ENCODE peak calls at places on chromosomes 16 and 17, in ten cellular contexts. One of them, this sample, is unnamed.

GRCh38 chr17:12959441-12959840 is 58.4 kb downstream of the ELAC2 start:
- DNase-seq in tibial artery: no peak
- DNase-seq in progenitor cell of endocrine pancreas: no peak
- DNase-seq in astrocyte of the spinal cord: peak; percentile 32
- DNase-seq in RWPE2: no peak
- DNase-seq in A549: no peak
- DNase-seq in GM23338: no peak
- DNase-seq in cardiac muscle cell: peak; percentile 45
- DNase-seq in heart left ventricle: no peak
- DNase-seq in choroid plexus epithelial cell: peak; percentile 34
- DNase-seq in this sample: no peak

GRCh38 chr17:34519286-34519685 is 60.1 kb upstream of the TMEM132E start:
- DNase-seq in RWPE2: no peak
- DNase-seq in choroid plexus epithelial cell: peak; percentile 2
- DNase-seq in A549: no peak
- DNase-seq in GM23338: peak; percentile 95
- DNase-seq in tibial artery: no peak
- DNase-seq in progenitor cell of endocrine pancreas: no peak
- DNase-seq in astrocyte of the spinal cord: no peak
- DNase-seq in cardiac muscle cell: peak; percentile 4
- DNase-seq in heart left ventricle: no peak
- DNase-seq in this sample: peak; percentile 11

GRCh38 chr17:69884361-69884760 is 190.7 kb upstream of the KCNJ16 start:
- DNase-seq in RWPE2: no peak
- DNase-seq in astrocyte of the spinal cord: no peak
- DNase-seq in A549: no peak
- DNase-seq in tibial artery: no peak
- DNase-seq in cardiac muscle cell: no peak
- DNase-seq in choroid plexus epithelial cell: peak; percentile 40
- DNase-seq in GM23338: no peak
- DNase-seq in progenitor cell of endocrine pancreas: no peak
- DNase-seq in heart left ventricle: no peak
- DNase-seq in this sample: no peak

GRCh38 chr16:22912654-22913053 is 98.7 kb downstream of the HS3ST2 start:
- DNase-seq in RWPE2: no peak
- DNase-seq in GM23338: peak; percentile 80
- DNase-seq in heart left ventricle: no peak
- DNase-seq in progenitor cell of endocrine pancreas: no peak
- DNase-seq in choroid plexus epithelial cell: no peak
- DNase-seq in astrocyte of the spinal cord: no peak
- DNase-seq in cardiac muscle cell: no peak
- DNase-seq in tibial artery: no peak
- DNase-seq in A549: no peak
- DNase-seq in this sample: no peak

GRCh38 chr16:75329933-75330332 is 78.5 kb upstream of the BCAR1 start:
- DNase-seq in RWPE2: no peak
- DNase-seq in A549: no peak
- DNase-seq in cardiac muscle cell: no peak
- DNase-seq in progenitor cell of endocrine pancreas: no peak
- DNase-seq in GM23338: no peak
- DNase-seq in choroid plexus epithelial cell: no peak
- DNase-seq in astrocyte of the spinal cord: no peak
- DNase-seq in heart left ventricle: no peak
- DNase-seq in tibial artery: no peak
- DNase-seq in this sample: no peak

GRCh38 chr17:17448076-17448475 is 28.7 kb upstream of the MED9 start:
- DNase-seq in progenitor cell of endocrine pancreas: no peak
- DNase-seq in heart left ventricle: no peak
- DNase-seq in RWPE2: no peak
- DNase-seq in GM23338: no peak
- DNase-seq in astrocyte of the spinal cord: no peak
- DNase-seq in choroid plexus epithelial cell: no peak
- DNase-seq in tibial artery: no peak
- DNase-seq in cardiac muscle cell: no peak
- DNase-seq in A549: no peak
- DNase-seq in this sample: no peak

GRCh38 chr17:19412984-19413383 is 2.0 kb downstream of the RNF112 start:
- DNase-seq in A549: no peak
- DNase-seq in cardiac muscle cell: no peak
- DNase-seq in progenitor cell of endocrine pancreas: no peak
- DNase-seq in tibial artery: no peak
- DNase-seq in astrocyte of the spinal cord: no peak
- DNase-seq in heart left ventricle: no peak
- DNase-seq in RWPE2: no peak
- DNase-seq in choroid plexus epithelial cell: no peak
- DNase-seq in GM23338: no peak
- DNase-seq in this sample: no peak

GRCh38 chr17:1710807-1711553 is 803 bp upstream of the TLCD2 start:
- DNase-seq in GM23338: peak; percentile 70
- DNase-seq in progenitor cell of endocrine pancreas: no peak
- DNase-seq in cardiac muscle cell: peak; percentile 49
- DNase-seq in heart left ventricle: no peak
- DNase-seq in tibial artery: no peak
- DNase-seq in choroid plexus epithelial cell: no peak
- DNase-seq in A549: no peak
- DNase-seq in RWPE2: no peak
- DNase-seq in astrocyte of the spinal cord: no peak
- DNase-seq in this sample: no peak

GRCh38 chr16:56682703-56683397 is 580 bp downstream of the MT1X start:
- DNase-seq in tibial artery: no peak
- DNase-seq in cardiac muscle cell: no peak
- DNase-seq in RWPE2: no peak
- DNase-seq in A549: no peak
- DNase-seq in progenitor cell of endocrine pancreas: no peak
- DNase-seq in GM23338: peak; percentile 37
- DNase-seq in choroid plexus epithelial cell: no peak
- DNase-seq in astrocyte of the spinal cord: no peak
- DNase-seq in heart left ventricle: no peak
- DNase-seq in this sample: no peak

GRCh38 chr16:1863681-1864460 is 8.1 kb downstream of the MEIOB start:
- DNase-seq in choroid plexus epithelial cell: peak; percentile 62
- DNase-seq in tibial artery: no peak
- DNase-seq in GM23338: peak; percentile 49
- DNase-seq in progenitor cell of endocrine pancreas: no peak
- DNase-seq in heart left ventricle: no peak
- DNase-seq in astrocyte of the spinal cord: peak; percentile 48
- DNase-seq in A549: no peak
- DNase-seq in RWPE2: no peak
- DNase-seq in cardiac muscle cell: peak; percentile 62
- DNase-seq in this sample: no peak

GRCh38 chr16:608019-608418 is 18.2 kb downstream of the RAB40C start:
- DNase-seq in GM23338: no peak
- DNase-seq in progenitor cell of endocrine pancreas: no peak
- DNase-seq in RWPE2: no peak
- DNase-seq in astrocyte of the spinal cord: no peak
- DNase-seq in A549: no peak
- DNase-seq in choroid plexus epithelial cell: no peak
- DNase-seq in tibial artery: no peak
- DNase-seq in cardiac muscle cell: no peak
- DNase-seq in heart left ventricle: no peak
- DNase-seq in this sample: no peak

GRCh38 chr17:67239597-67239996 is 5.4 kb downstream of the HELZ start:
- DNase-seq in GM23338: no peak
- DNase-seq in astrocyte of the spinal cord: peak; percentile 60
- DNase-seq in RWPE2: no peak
- DNase-seq in progenitor cell of endocrine pancreas: no peak
- DNase-seq in heart left ventricle: no peak
- DNase-seq in A549: no peak
- DNase-seq in tibial artery: no peak
- DNase-seq in cardiac muscle cell: peak; percentile 83
- DNase-seq in choroid plexus epithelial cell: peak; percentile 54
- DNase-seq in this sample: no peak

GRCh38 chr17:38617074-38617860 is 11.5 kb upstream of the SRCIN1 start:
- DNase-seq in cardiac muscle cell: no peak
- DNase-seq in heart left ventricle: no peak
- DNase-seq in choroid plexus epithelial cell: no peak
- DNase-seq in tibial artery: no peak
- DNase-seq in RWPE2: no peak
- DNase-seq in astrocyte of the spinal cord: no peak
- DNase-seq in A549: no peak
- DNase-seq in progenitor cell of endocrine pancreas: no peak
- DNase-seq in GM23338: peak; percentile 37
- DNase-seq in this sample: no peak

GRCh38 chr16:79158337-79158736 is 442.2 kb downstream of the MAF start:
- DNase-seq in tibial artery: no peak
- DNase-seq in choroid plexus epithelial cell: no peak
- DNase-seq in progenitor cell of endocrine pancreas: no peak
- DNase-seq in heart left ventricle: no peak
- DNase-seq in A549: no peak
- DNase-seq in RWPE2: no peak
- DNase-seq in astrocyte of the spinal cord: no peak
- DNase-seq in GM23338: peak; percentile 41
- DNase-seq in cardiac muscle cell: no peak
- DNase-seq in this sample: no peak

GRCh38 chr17:46152423-46152822 is 40.8 kb downstream of the KANSL1 start:
- DNase-seq in heart left ventricle: no peak
- DNase-seq in cardiac muscle cell: no peak
- DNase-seq in astrocyte of the spinal cord: no peak
- DNase-seq in progenitor cell of endocrine pancreas: no peak
- DNase-seq in choroid plexus epithelial cell: no peak
- DNase-seq in tibial artery: no peak
- DNase-seq in GM23338: no peak
- DNase-seq in A549: no peak
- DNase-seq in RWPE2: no peak
- DNase-seq in this sample: no peak

GRCh38 chr16:70496513-70496912 is 26.8 kb downstream of the COG4 start:
- DNase-seq in A549: no peak
- DNase-seq in astrocyte of the spinal cord: no peak
- DNase-seq in choroid plexus epithelial cell: no peak
- DNase-seq in heart left ventricle: no peak
- DNase-seq in cardiac muscle cell: no peak
- DNase-seq in progenitor cell of endocrine pancreas: no peak
- DNase-seq in GM23338: no peak
- DNase-seq in RWPE2: no peak
- DNase-seq in tibial artery: no peak
- DNase-seq in this sample: no peak

GRCh38 chr17:71269201-71269600 is 851.6 kb upstream of the SOX9 start:
- DNase-seq in astrocyte of the spinal cord: no peak
- DNase-seq in A549: no peak
- DNase-seq in cardiac muscle cell: no peak
- DNase-seq in choroid plexus epithelial cell: no peak
- DNase-seq in GM23338: no peak
- DNase-seq in RWPE2: no peak
- DNase-seq in heart left ventricle: no peak
- DNase-seq in tibial artery: no peak
- DNase-seq in progenitor cell of endocrine pancreas: no peak
- DNase-seq in this sample: no peak

GRCh38 chr17:71273451-71273850 is 847.4 kb upstream of the SOX9 start:
- DNase-seq in astrocyte of the spinal cord: no peak
- DNase-seq in heart left ventricle: no peak
- DNase-seq in tibial artery: no peak
- DNase-seq in progenitor cell of endocrine pancreas: no peak
- DNase-seq in cardiac muscle cell: no peak
- DNase-seq in GM23338: no peak
- DNase-seq in RWPE2: no peak
- DNase-seq in choroid plexus epithelial cell: no peak
- DNase-seq in A549: no peak
- DNase-seq in this sample: no peak

GRCh38 chr17:71267668-71268067 is 853.2 kb upstream of the SOX9 start:
- DNase-seq in tibial artery: no peak
- DNase-seq in heart left ventricle: no peak
- DNase-seq in choroid plexus epithelial cell: no peak
- DNase-seq in cardiac muscle cell: no peak
- DNase-seq in astrocyte of the spinal cord: no peak
- DNase-seq in RWPE2: no peak
- DNase-seq in GM23338: no peak
- DNase-seq in A549: no peak
- DNase-seq in progenitor cell of endocrine pancreas: no peak
- DNase-seq in this sample: no peak
- TF ChIP-seq CTCF in tibial artery: no peak
- TF ChIP-seq CTCF in heart left ventricle: no peak
- TF ChIP-seq CTCF in choroid plexus epithelial cell: no peak
- TF ChIP-seq CTCF in cardiac muscle cell: no peak
- TF ChIP-seq CTCF in astrocyte of the spinal cord: no peak
- TF ChIP-seq CTCF in RWPE2: no peak
- TF ChIP-seq CTCF in GM23338: no peak
- TF ChIP-seq CTCF in A549: no peak
- TF ChIP-seq CTCF in progenitor cell of endocrine pancreas: no peak
- TF ChIP-seq CTCF in this sample: no peak

DNA sequence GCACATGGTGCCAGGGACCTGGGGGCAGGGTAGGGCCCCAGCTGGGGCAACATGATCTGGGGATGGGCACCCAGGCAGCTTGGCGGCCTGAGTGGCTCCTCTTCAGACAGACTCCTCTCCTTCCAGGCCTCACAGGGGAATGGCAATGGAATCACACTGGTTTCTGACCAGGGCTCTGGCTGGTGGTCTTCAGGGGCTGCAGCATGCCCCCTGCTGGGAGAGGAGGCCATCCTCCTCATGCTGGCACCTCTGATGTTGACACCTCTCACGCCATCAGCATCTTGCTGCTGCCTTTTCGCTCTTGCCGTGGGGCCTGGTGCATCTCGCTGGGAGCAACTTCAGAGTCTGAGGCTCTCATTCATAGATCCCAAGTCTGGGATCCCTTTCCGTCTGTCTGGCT is 11.2 kb upstream of the GFOD2 start:
- DNase-seq in tibial artery: no peak
- DNase-seq in heart left ventricle: no peak
- DNase-seq in GM23338: no peak
- DNase-seq in RWPE2: no peak
- DNase-seq in choroid plexus epithelial cell: no peak
- DNase-seq in cardiac muscle cell: no peak
- DNase-seq in progenitor cell of endocrine pancreas: no peak
- DNase-seq in astrocyte of the spinal cord: no peak
- DNase-seq in A549: no peak
- DNase-seq in this sample: no peak
- TF ChIP-seq CTCF in tibial artery: no peak
- TF ChIP-seq CTCF in heart left ventricle: no peak
- TF ChIP-seq CTCF in GM23338: no peak
- TF ChIP-seq CTCF in RWPE2: no peak
- TF ChIP-seq CTCF in choroid plexus epithelial cell: no peak
- TF ChIP-seq CTCF in cardiac muscle cell: no peak
- TF ChIP-seq CTCF in progenitor cell of endocrine pancreas: no peak
- TF ChIP-seq CTCF in astrocyte of the spinal cord: no peak
- TF ChIP-seq CTCF in A549: no peak
- TF ChIP-seq CTCF in this sample: no peak

GRCh38 chr17:47843391-47843730 is 2.3 kb upstream of the SCRN2 start:
- DNase-seq in heart left ventricle: no peak
- DNase-seq in choroid plexus epithelial cell: no peak
- DNase-seq in A549: no peak
- DNase-seq in progenitor cell of endocrine pancreas: no peak
- DNase-seq in RWPE2: no peak
- DNase-seq in cardiac muscle cell: no peak
- DNase-seq in tibial artery: no peak
- DNase-seq in GM23338: no peak
- DNase-seq in astrocyte of the spinal cord: no peak
- DNase-seq in this sample: no peak
- TF ChIP-seq CTCF in heart left ventricle: no peak
- TF ChIP-seq CTCF in choroid plexus epithelial cell: no peak
- TF ChIP-seq CTCF in A549: no peak
- TF ChIP-seq CTCF in progenitor cell of endocrine pancreas: no peak
- TF ChIP-seq CTCF in RWPE2: peak; percentile 70
- TF ChIP-seq CTCF in cardiac muscle cell: no peak
- TF ChIP-seq CTCF in tibial artery: no peak
- TF ChIP-seq CTCF in GM23338: peak; percentile 4
- TF ChIP-seq CTCF in astrocyte of the spinal cord: no peak
- TF ChIP-seq CTCF in this sample: no peak

DNA sequence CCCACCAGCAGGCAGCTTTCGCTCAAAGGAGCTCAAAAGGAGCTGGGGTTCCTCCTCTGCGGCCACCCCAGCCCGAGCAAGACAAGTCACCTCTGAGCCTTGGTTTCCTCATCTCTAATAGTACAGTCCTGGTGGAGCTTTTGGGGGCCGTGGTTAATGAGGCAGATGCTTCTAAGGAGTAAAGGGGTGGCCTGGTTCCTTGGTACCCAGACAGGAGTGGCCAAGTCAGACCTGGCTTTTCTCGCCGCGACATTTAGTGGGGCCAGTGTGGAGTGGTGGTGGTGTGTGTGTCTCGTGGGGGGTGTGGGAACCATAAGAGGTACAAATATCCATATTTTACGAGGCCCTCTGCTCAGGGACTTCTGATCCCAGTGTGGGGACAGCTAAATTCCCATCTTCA is 6.7 kb downstream of the FOXF1 start:
- DNase-seq in A549: no peak
- DNase-seq in GM23338: no peak
- DNase-seq in RWPE2: no peak
- DNase-seq in cardiac muscle cell: no peak
- DNase-seq in progenitor cell of endocrine pancreas: no peak
- DNase-seq in astrocyte of the spinal cord: no peak
- DNase-seq in heart left ventricle: no peak
- DNase-seq in tibial artery: no peak
- DNase-seq in choroid plexus epithelial cell: no peak
- DNase-seq in this sample: no peak
- TF ChIP-seq CTCF in A549: no peak
- TF ChIP-seq CTCF in GM23338: no peak
- TF ChIP-seq CTCF in RWPE2: no peak
- TF ChIP-seq CTCF in cardiac muscle cell: no peak
- TF ChIP-seq CTCF in progenitor cell of endocrine pancreas: no peak
- TF ChIP-seq CTCF in astrocyte of the spinal cord: no peak
- TF ChIP-seq CTCF in heart left ventricle: no peak
- TF ChIP-seq CTCF in tibial artery: no peak
- TF ChIP-seq CTCF in choroid plexus epithelial cell: no peak
- TF ChIP-seq CTCF in this sample: no peak